ENCODE peak calls at places on chromosomes 7 and 10, in six cellular contexts. E is Panc1, X is AG04450, B is astrocyte, Q is mammary epithelial cell, R is fibroblast of the aortic adventitia. I is an unnamed sample.

GRCh38 chr10:76336213-76336963 is 905.0 kb downstream of the LRMDA start:
- DNase-seq in E (no peak), X (no peak), B (no peak), Q (no peak), R (no peak), I (no peak)

GRCh38 chr10:35328404-35329037 is 7.8 kb upstream of the CCNY start:
- DNase-seq in E (no peak), X (peak; percentile 65), B (peak; percentile 95), Q (peak; percentile 80), R (peak; percentile 67), I (peak; percentile 20)

GRCh38 chr10:96387151-96387550 is 28.3 kb upstream of the OPALIN start:
- DNase-seq in E (no peak), X (no peak), B (peak; percentile 34), Q (no peak), R (no peak), I (no peak)

GRCh38 chr7:146557971-146558469 is 441.4 kb downstream of the CNTNAP2 start:
- DNase-seq in E (no peak), X (no peak), B (no peak), Q (no peak), R (no peak), I (no peak)

GRCh38 chr10:112507988-112508387 is 61.0 kb downstream of the VTI1A start:
- DNase-seq in E (no peak), X (no peak), B (no peak), Q (no peak), R (no peak), I (no peak)

GRCh38 chr10:119655566-119656001 is 4.4 kb downstream of the BAG3 start:
- DNase-seq in E (no peak), X (peak; percentile 30), B (peak; percentile 83), Q (peak; percentile 85), R (peak; percentile 87), I (peak; percentile 62)

GRCh38 chr7:151404216-151405011 is 5.4 kb downstream of the WDR86 start:
- DNase-seq in E (no peak), X (no peak), B (peak; percentile 11), Q (peak; percentile 32), R (peak; percentile 65), I (no peak)

GRCh38 chr10:133070402-133070801 is 17.3 kb upstream of the ADGRA1 start:
- DNase-seq in E (no peak), X (no peak), B (no peak), Q (no peak), R (no peak), I (no peak)

GRCh38 chr7:51315393-51316261 is 982 bp downstream of the COBL start:
- DNase-seq in E (no peak), X (no peak), B (peak; percentile 23), Q (peak; percentile 36), R (no peak), I (no peak)

GRCh38 chr7:48875300-48875916 is 48.9 kb upstream of the CDC14C start:
- DNase-seq in E (peak; percentile 18), X (no peak), B (peak; percentile 6), Q (peak; percentile 41), R (peak; percentile 3), I (no peak)

GRCh38 chr10:117164878-117165556 is 26.9 kb upstream of the VAX1 start:
- DNase-seq in E (no peak), X (no peak), B (no peak), Q (no peak), R (no peak), I (no peak)

GRCh38 chr10:117167346-117168134 is 29.5 kb upstream of the VAX1 start:
- DNase-seq in E (no peak), X (no peak), B (no peak), Q (no peak), R (no peak), I (no peak)

GRCh38 chr10:117163954-117164292 is 25.9 kb upstream of the VAX1 start:
- DNase-seq in E (no peak), X (no peak), B (no peak), Q (no peak), R (no peak), I (no peak)

GRCh38 chr10:117166420-117167345 is 28.6 kb upstream of the VAX1 start:
- DNase-seq in E (no peak), X (no peak), B (no peak), Q (peak; percentile 48), R (no peak), I (no peak)

GRCh38 chr10:117165557-117166419 is 27.7 kb upstream of the VAX1 start:
- DNase-seq in E (no peak), X (no peak), B (peak; percentile 18), Q (peak; percentile 36), R (peak; percentile 20), I (no peak)
- TF ChIP-seq CTCF in E (peak; percentile 96), X (peak; percentile 67), B (peak; percentile 46), Q (peak; percentile 74), R (peak; percentile 61), I (peak; percentile 84)

DNA sequence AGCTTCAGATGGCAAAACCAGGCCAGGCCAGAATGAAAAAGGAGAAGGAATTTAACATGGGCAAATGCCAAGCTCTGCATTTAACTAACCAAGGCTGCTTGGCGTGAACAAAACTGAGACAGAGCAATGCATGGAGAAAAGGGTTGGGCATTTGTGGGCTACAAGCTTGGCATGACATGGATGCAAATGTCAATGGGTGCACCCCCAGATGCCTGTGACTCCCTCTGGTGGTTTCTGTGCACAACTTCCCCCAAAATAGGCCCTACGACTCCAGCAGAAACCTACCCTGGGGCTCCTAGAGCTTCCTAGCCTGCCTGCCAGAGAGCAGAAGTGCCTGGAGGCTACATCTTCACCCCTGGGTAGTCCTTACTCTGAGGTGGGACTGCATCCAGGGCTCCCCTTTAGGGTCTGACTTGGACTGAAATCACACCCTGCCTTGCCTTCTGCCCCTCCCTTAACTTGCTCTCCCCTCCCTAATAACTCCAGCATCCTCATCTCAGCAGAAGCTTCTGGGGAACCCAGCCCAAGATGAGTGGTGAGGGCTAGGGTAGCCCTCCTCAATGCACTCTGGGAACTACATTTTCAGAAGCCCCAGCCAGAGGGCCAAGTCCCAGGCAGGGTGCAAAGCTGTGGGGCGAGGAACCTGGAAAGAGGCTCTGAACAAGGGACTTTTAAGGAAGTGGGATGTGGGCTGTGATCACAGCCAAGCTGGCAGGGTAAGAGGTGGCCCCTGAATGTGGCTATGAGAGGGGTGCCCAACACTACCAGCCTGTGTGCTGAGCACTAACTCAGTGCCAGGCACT is 11.3 kb downstream of the GPRIN2 start:
- DNase-seq in E (no peak), X (no peak), B (no peak), Q (peak; percentile 44), R (peak; percentile 42), I (no peak)
- TF ChIP-seq CTCF in E (no peak), X (peak; percentile 61), B (peak; percentile 27), Q (peak; percentile 61), R (peak; percentile 51), I (peak; percentile 61)

GRCh38 chr7:22854158-22855048 is 31.8 kb upstream of the TOMM7 start:
- DNase-seq in E (no peak), X (no peak), B (peak; percentile 78), Q (peak; percentile 73), R (peak; percentile 89), I (peak; percentile 57)
- TF ChIP-seq CTCF in E (no peak), X (no peak), B (no peak), Q (no peak), R (no peak), I (no peak)

DNA sequence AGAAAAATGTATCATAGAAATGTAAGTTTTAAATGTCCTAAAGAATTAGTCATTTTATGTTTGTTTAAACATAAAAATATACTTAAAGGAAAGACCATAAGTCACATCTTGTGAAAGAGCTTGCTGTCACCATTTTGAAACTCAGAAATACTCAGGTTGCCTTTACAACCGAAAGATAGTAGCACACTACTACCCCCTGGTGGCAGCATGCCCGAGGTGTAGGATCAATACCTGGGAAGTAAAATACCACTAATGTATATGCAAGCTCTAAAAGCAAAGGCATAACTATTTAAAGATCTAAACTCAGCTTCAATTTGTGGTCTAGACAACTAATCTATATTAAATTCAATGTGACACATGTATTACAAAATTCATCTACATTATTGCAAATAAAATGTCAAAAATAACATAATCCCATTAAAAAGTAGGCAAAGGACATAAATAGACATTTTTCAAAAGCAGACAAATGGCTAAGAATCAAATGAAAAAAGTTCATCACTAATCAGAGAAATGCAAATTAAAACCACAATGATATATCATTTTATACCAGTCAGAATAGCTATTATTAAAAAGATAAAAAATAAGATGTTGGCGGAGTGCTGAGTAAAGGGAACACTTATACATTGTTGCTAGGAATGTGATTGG is 47.7 kb upstream of the FGL2 start:
- DNase-seq in E (peak; percentile 64), X (peak; percentile 49), B (peak; percentile 36), Q (peak; percentile 56), R (peak; percentile 88), I (peak; percentile 35)
- TF ChIP-seq CTCF in E (peak; percentile 83), X (peak; percentile 92), B (peak; percentile 88), Q (peak; percentile 90), R (peak; percentile 87), I (peak; percentile 79)

DNA sequence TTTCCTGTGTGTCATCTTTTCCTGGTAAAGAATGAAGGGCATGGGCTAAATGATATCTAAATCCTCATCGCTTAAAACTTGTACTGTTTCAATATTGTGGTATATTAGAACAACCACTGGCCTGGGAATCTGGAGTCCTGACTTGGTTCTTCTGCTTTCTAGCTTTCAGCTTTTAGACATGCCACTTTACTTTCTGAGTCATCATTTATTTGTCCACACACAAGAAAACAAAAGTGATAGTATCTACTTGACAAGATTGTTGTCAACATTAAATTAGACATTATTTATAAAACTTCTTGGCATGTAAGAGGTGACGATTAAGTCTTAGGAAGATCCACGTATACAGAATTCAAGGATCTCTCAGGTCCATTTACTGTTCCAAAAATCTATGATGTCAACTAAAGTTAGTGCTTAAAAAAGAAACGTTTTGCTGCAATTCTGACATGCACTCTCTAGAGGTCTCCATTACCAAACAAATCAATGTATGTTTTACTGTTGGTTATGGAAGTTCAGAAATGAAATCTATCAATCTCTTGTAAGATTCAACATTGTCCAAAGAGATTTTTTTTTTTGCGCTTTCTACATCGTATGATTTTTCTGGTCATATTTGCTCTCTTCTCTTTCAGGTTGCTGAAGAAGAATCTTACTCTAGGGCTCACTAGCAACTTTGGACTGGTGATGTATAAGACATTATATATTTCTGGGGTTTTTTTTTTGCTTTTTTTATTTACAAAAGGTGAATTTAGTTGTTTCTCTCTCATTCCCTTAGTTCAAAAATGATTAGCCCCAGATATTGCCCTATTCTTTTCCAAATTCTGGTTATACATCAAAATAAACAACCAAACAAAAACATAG is 53.6 kb upstream of the DYNC1I1 start:
- DNase-seq in E (peak; percentile 13), X (no peak), B (no peak), Q (no peak), R (peak; percentile 37), I (peak; percentile 1)
- TF ChIP-seq CTCF in E (peak; percentile 37), X (peak; percentile 30), B (peak; percentile 45), Q (peak; percentile 46), R (peak; percentile 31), I (peak; percentile 38)

GRCh38 chr7:42164946-42165345 is 72.1 kb downstream of the GLI3 start:
- DNase-seq in E (no peak), X (no peak), B (no peak), Q (no peak), R (no peak), I (no peak)
- TF ChIP-seq CTCF in E (no peak), X (no peak), B (no peak), Q (no peak), R (no peak), I (no peak)

GRCh38 chr7:5755704-5756131 is 25.7 kb downstream of the RNF216 start:
- DNase-seq in E (no peak), X (peak; percentile 47), B (peak; percentile 72), Q (no peak), R (peak; percentile 87), I (peak; percentile 37)
- TF ChIP-seq CTCF in E (no peak), X (no peak), B (no peak), Q (no peak), R (no peak), I (no peak)

I was measured in AG09309.